ENCODE peak calls at places on chromosomes 12 and 14, in four cellular contexts. Q, I, D and N are unnamed samples.

GRCh38 chr12:53344824-53345485 is 8.8 kb upstream of the SP7 start:
- DNase-seq in I (peak), D (peak), Q (no peak), N (no peak)

GRCh38 chr12:15276088-15276698 is 46.1 kb upstream of the PTPRO start:
- DNase-seq in Q (no peak), I (peak), D (peak), N (peak)

GRCh38 chr14:96065661-96066459 is 26.7 kb downstream of the C14orf132 start:
- DNase-seq in D (no peak), Q (no peak), I (peak), N (no peak)

GRCh38 chr14:77024171-77024627 is 4.3 kb downstream of the IRF2BPL start:
- DNase-seq in D (peak), Q (no peak), I (peak), N (peak)

GRCh38 chr12:124053855-124054254 is 80.8 kb downstream of the ZNF664 start:
- DNase-seq in Q (no peak), D (peak), I (peak), N (no peak)

GRCh38 chr14:78638926-78639325 is 468.8 kb downstream of the NRXN3 start:
- DNase-seq in D (no peak), I (no peak), Q (no peak), N (no peak)

GRCh38 chr14:95787941-95788340 is 74.0 kb upstream of the TCL1A start:
- DNase-seq in I (no peak), D (no peak), Q (no peak), N (no peak)

GRCh38 chr12:105679982-105680381 is 349.5 kb downstream of the C12orf75 start:
- DNase-seq in I (no peak), D (no peak), Q (no peak), N (no peak)

GRCh38 chr12:106106129-106106566 is 32.6 kb downstream of the NUAK1 start:
- DNase-seq in Q (no peak), D (no peak), I (no peak), N (no peak)

GRCh38 chr14:50045039-50045711 is 71.2 kb downstream of the VCPKMT start:
- DNase-seq in Q (peak), I (no peak), D (peak), N (no peak)

GRCh38 chr12:55935742-55936151 is 4.8 kb downstream of the DGKA start:
- DNase-seq in D (no peak), I (peak), Q (no peak), N (no peak)

GRCh38 chr12:20030847-20031246 is 337.5 kb upstream of the PDE3A start:
- DNase-seq in Q (no peak), D (no peak), I (peak), N (no peak)

GRCh38 chr14:100446572-100446971 is 123.4 kb downstream of the SLC25A47 start:
- DNase-seq in D (no peak), Q (no peak), I (peak), N (no peak)

GRCh38 chr12:87848248-87848868 is 180.8 kb downstream of the C12orf50 start:
- DNase-seq in Q (peak), D (peak), I (peak), N (peak)

GRCh38 chr12:63306476-63306875 is 155.5 kb upstream of the AVPR1A start:
- DNase-seq in Q (no peak), I (no peak), D (no peak), N (no peak)

GRCh38 chr12:2396448-2396871 is 343.7 kb downstream of the CACNA1C start:
- DNase-seq in Q (no peak), D (peak), I (no peak), N (no peak)

GRCh38 chr14:27390130-27390529 is 792.3 kb upstream of the NOVA1 start:
- DNase-seq in I (peak), D (no peak), Q (no peak), N (no peak)

GRCh38 chr14:74975059-74975810 is 19.8 kb upstream of the PGF start:
- DNase-seq in I (no peak), Q (no peak), D (no peak), N (no peak)

GRCh38 chr14:73764406-73764805 is 50.2 kb upstream of the PNMA1 start:
- DNase-seq in D (no peak), Q (no peak), I (no peak), N (no peak)
- TF ChIP-seq POLR2AphosphoS5 in D (no peak), Q (no peak), I (no peak), N (no peak)

DNA sequence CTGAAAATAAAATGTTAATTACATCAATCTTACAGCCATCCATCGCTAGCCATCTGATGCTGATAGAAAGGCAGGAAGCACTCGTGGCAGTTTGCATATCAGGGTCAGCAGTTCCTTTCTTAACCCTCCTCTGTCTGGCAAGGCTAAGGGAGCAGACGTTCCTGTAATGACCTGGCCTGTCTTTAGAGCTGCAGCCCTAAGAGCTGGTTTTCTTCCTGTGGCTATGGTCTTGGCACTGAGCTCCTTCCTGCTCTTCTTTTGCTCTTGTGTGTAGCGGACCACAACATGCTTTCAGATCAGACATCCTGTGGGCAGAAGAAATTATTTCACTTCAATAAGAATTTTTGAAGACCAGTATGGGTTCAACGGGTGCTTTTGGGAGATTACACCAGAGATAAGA is 170.4 kb downstream of the DAD1 start:
- DNase-seq in I (no peak), D (no peak), Q (peak), N (no peak)
- H3K27ac ChIP-seq in I (no peak), D (no peak), Q (no peak), N (peak)

GRCh38 chr14:64394423-64394822 is 6.3 kb downstream of the MTHFD1 start:
- DNase-seq in D (no peak), Q (no peak), I (no peak), N (no peak)
- TF ChIP-seq POLR2AphosphoS5 in D (no peak), Q (no peak), I (no peak), N (no peak)

DNA sequence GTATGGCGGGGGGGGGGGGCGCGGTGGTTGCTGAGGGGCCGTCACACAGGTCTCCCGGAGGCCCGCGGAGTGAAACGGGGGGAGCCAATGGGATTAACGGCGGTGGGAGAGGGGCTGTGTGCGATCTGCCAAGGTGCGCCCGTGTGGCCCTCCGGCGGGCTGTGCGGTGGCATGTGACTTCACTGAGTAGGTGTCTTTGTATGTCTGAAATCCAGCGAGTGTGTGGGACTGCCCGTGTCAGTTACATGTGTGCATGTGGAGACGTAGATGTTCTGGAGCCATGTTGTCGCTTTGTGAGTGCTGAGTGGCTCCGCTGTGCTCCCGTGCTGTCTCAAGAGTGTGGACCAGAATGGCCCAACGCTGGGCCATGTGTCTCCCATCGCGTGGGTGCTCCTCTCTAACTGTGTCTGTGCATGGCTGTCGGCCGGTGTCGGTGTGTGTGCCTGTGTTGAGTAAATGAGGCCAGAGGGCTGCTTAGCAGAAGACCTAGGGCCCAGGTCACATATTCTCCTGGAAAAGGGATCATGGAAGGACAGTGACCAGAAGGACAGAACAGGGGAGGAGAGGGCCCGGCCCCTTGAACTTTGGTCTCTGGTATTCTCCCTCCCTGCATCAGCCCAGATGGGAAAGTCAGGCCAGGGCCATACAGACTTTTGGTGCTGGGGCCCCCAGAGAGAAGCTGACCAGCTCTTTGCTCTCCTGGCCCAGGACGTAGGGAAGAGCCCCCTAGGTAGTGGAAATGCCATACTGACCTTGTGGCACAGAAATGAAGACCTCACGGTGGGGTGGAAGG is 1.6 kb downstream of the PTMS start:
- DNase-seq in D (peak), I (peak), Q (no peak), N (no peak)
- H3K27ac ChIP-seq in D (peak), I (peak), Q (no peak), N (peak)

DNA sequence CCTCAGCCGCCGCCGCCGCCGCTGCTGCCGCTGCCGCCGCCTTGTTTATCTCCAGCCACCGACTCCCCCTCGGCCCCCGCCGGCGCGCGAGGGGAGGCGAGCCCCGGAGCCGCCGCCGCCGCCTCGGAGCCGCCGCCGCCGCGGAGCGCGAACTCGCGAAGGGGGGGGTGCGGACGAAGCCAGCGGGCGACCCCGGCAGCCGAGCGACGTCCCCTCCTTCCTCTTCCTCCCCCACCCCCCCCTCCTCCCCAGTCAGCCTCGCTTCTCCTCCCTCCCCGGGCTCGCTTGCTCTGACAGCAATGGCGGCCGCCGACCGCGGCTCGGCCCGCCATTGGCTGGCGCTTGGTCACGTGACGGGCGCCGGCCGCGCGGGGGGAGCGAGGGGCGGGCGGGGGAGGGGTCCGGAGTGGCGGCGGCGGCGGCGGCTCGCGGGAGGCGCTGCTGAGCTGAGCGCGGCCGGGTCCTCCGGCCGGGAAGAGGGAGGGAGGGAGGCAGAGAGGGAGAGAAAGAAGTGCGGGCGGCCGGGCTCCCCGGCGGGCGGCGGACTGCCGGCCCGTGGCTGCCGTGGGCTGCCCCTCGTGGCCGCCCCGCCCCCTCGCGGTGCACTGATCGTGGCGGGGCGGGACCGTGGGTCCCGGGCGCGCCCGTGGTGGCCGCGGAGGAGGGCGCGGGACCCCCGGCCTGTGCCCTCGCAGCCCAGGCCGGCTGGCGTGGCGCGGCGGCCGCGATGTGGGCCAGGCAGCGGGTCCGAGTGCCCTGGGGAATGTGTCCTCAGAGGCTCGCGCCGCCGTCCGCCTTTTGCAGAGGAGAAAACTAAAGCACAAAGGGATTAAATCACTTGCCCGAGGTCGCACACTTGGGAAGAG is at the start of gene MED13L:
- DNase-seq in I (peak), D (peak), Q (no peak), N (no peak)
- TF ChIP-seq POLR2AphosphoS5 in I (no peak), D (peak), Q (no peak), N (peak)

DNA sequence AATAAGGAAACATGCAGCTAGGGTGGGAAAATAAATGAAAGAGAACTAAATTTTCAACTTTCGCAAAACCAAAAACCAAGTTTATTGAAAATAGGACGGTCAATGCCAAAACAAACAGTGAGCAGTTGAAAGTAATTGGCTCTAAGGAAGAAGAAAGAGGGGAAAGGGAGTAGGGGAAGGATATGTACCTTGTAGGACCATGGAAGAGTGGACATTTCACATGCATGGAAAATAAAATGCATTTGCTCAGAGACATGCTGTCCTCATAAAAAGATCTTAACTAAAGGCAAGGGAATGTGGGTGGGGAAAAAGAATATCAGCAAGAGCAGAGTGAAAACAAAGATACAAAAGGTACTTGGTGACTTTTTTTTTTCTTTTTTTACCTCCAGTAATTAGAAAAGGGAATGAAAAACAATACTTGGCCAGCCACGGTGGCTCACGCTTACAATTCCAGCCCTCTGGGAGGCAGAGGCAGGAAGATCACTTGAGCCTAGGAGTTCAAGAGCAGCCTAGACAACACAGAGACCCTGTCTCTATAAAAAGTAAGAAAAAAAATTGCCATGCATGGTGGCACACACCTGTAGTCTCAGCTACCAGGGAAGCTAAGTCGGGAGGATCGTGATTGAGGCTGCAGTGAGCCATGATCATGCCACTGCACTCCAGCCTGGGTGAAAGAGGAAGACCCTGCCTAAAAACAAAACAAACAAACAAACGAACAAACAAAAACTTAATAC is 6.6 kb downstream of the TXNDC16 start:
- DNase-seq in Q (no peak), D (peak), I (no peak), N (no peak)
- H3K27ac ChIP-seq in Q (no peak), D (peak), I (no peak), N (no peak)

GRCh38 chr14:22383515-22384166 is 205.4 kb downstream of the DAD1 start:
- DNase-seq in Q (peak), D (no peak), I (no peak), N (no peak)
- TF ChIP-seq POLR2AphosphoS5 in Q (peak), D (no peak), I (no peak), N (no peak)

DNA sequence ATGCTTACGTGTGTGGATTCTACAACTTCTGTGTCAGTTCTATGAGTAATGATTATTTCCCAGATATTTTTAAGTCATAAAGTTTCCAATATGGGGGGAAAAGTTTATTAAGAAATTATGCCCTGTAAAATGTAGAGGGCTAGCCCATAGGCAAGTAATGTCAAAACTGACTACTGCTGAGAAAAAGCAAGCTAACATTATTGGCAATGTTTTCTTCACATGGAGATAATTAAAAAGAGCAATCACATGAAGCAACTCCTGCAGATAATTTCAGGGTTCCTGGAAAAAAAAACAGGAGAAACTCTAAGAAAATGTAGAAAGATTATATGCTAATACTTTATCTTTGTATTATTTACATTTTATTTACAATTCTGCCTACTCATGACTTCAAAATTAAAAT is 39.9 kb downstream of the PPP1R12A start:
- DNase-seq in Q (no peak), D (no peak), I (no peak), N (no peak)
- H3K27ac ChIP-seq in Q (no peak), D (no peak), I (peak), N (peak)

GRCh38 chr12:8698830-8699330 is 1.1 kb downstream of the RIMKLB start:
- DNase-seq in Q (no peak), I (no peak), D (no peak), N (no peak)

GRCh38 chr12:8699714-8700113 is 1.9 kb downstream of the RIMKLB start:
- DNase-seq in Q (no peak), I (peak), D (no peak), N (no peak)

GRCh38 chr12:8697120-8697475 is 693 bp upstream of the RIMKLB start:
- DNase-seq in I (peak), Q (no peak), D (peak), N (no peak)

GRCh38 chr12:8697476-8698131 is at the start of gene RIMKLB:
- DNase-seq in I (peak), D (peak), Q (no peak), N (no peak)

DNA sequence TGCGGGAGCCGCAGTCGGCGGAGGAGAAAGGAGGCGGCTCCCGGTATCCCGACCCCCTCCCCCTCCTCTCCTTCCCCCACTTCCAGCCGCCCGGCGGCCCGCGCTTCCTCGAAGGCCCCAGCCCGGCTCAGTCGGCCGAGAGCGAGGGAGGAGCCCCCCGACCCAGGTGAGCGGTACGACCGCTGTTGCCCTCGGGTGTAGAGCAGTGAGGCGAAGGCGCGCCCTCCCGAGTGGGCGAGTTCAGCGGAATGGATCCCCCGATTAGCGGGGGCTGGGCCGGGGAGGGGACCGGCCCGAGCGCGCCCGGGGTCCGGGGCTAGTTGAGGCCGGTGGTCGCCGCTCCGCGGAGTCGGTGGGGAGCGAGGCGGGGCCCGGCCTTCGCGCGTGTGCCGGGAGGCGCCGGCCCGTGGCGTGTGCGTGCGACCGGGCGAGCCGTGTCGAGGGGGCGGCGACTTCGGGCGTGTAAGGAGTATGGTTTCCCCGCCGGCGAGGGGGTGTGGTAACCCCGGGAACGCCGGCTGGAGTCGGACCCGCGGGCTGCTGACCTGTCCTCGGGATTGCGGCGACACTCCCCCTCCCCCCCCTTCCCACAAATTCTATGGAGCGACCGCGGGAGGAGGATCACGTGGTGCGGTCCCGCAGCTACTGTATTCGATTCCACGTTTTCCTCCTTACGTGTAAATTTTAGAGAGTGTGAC is 490 bp downstream of the RIMKLB start:
- DNase-seq in Q (no peak), I (peak), D (peak), N (no peak)
- TF ChIP-seq POLR2AphosphoS5 in Q (no peak), I (no peak), D (no peak), N (no peak)

GRCh38 chr14:21075719-21076437 is 5.8 kb downstream of the ARHGEF40 start:
- DNase-seq in Q (no peak), I (no peak), D (no peak), N (no peak)

GRCh38 chr14:21073921-21074320 is 3.8 kb downstream of the ARHGEF40 start:
- DNase-seq in I (no peak), Q (no peak), D (no peak), N (no peak)

GRCh38 chr14:21072102-21072501 is 2.0 kb downstream of the ARHGEF40 start:
- DNase-seq in D (no peak), I (peak), Q (no peak), N (no peak)

GRCh38 chr14:21072781-21073339 is 2.8 kb downstream of the ARHGEF40 start:
- DNase-seq in Q (no peak), I (no peak), D (no peak), N (no peak)

DNA sequence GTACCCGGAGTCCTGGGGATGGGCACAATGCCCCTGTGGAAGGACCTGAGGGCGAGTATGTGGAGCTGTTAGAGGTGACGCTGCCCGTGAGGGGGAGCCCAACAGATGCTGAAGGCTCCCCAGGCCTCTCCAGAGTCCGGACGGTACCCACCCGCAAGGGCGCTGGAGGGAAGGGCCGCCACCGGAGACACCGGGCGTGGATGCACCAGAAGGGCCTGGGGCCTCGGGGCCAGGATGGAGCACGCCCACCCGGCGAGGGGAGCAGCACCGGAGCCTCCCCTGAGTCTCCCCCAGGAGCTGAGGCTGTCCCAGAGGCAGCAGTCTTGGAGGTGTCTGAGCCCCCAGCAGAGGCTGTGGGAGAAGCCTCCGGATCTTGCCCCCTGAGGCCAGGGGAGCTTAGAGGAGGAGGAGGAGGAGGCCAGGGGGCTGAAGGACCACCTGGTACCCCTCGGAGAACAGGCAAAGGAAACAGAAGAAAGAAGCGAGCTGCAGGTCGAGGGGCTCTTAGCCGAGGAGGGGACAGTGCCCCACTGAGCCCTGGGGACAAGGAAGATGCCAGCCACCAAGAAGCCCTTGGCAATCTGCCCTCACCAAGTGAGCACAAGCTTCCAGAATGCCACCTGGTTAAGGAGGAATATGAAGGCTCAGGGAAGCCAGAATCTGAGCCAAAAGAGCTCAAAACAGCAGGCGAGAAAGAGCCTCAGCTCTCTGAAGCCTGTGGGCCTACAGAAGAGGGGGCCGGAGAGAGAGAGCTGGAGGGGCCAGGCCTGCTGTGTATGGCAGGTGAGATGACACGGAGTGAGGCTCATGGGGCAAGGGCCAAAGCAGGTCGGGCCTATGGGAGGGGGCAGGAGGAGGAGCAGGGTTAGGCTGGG is 4.5 kb downstream of the ARHGEF40 start:
- DNase-seq in Q (no peak), I (no peak), D (no peak), N (no peak)
- H3K27ac ChIP-seq in Q (no peak), I (no peak), D (no peak), N (no peak)